ENCODE peak calls at places on chromosome 3, in six cellular contexts. S is H9, F is IMR-90, R is mesenchymal stem cell, L is H1, G is trophoblast cell. B is an unnamed sample.

GRCh38 chr3:190362258-190362657 is 25.7 kb upstream of the CLDN16 start:
- DNase-seq in F (no peak), S (peak), L (peak), G (no peak), R (no peak), B (no peak)

GRCh38 chr3:127981097-127981496 is 66.1 kb downstream of the KBTBD12 start:
- DNase-seq in G (no peak), R (no peak), S (no peak), L (no peak), F (no peak), B (no peak)

GRCh38 chr3:14791343-14791945 is 27.3 kb upstream of the FGD5 start:
- DNase-seq in R (peak), L (peak), G (peak), S (peak), F (peak), B (peak)

GRCh38 chr3:149969110-149969944 is 1.4 kb downstream of the PFN2 start:
- DNase-seq in S (peak), L (peak), G (peak), R (peak), F (peak), B (peak)

GRCh38 chr3:23113455-23114171 is 89.5 kb upstream of the UBE2E2 start:
- DNase-seq in F (peak), G (peak), R (peak), L (no peak), S (no peak), B (no peak)

GRCh38 chr3:184372911-184373310 is 5.1 kb downstream of the THPO start:
- DNase-seq in L (no peak), S (no peak), R (no peak), F (no peak), G (no peak), B (no peak)

GRCh38 chr3:4523710-4524422 is 30.7 kb downstream of the ITPR1 start:
- DNase-seq in R (no peak), L (no peak), F (no peak), G (no peak), S (no peak), B (no peak)

GRCh38 chr3:122390665-122391064 is 6.7 kb downstream of the FAM162A start:
- DNase-seq in R (no peak), L (no peak), F (peak), G (no peak), S (no peak), B (no peak)

GRCh38 chr3:144097144-144097543 is 125.5 kb downstream of the DIPK2A start:
- DNase-seq in F (no peak), S (no peak), L (no peak), G (no peak), R (no peak), B (no peak)

GRCh38 chr3:14150491-14151230 is 25.8 kb downstream of the TMEM43 start:
- DNase-seq in L (no peak), G (no peak), S (peak), F (peak), R (no peak), B (no peak)

GRCh38 chr3:120550546-120550945 is 45.6 kb upstream of the NDUFB4 start:
- DNase-seq in G (no peak), F (no peak), L (no peak), R (no peak), S (no peak), B (no peak)

GRCh38 chr3:5304789-5305680 is 117.5 kb downstream of the EDEM1 start:
- DNase-seq in F (peak), R (peak), G (peak), L (peak), S (peak), B (peak)

GRCh38 chr3:114319453-114319852 is 25.6 kb downstream of the TIGIT start:
- DNase-seq in S (peak), L (peak), F (peak), R (peak), G (peak), B (peak)

GRCh38 chr3:10473581-10474438 is 31.6 kb downstream of the ATP2B2 start:
- DNase-seq in F (no peak), R (no peak), S (peak), G (no peak), L (no peak), B (no peak)

GRCh38 chr3:183252973-183253363 is at the start of gene B3GNT5:
- DNase-seq in F (no peak), R (no peak), G (peak), S (peak), L (no peak), B (no peak)

GRCh38 chr3:131047582-131047981 is 20.9 kb downstream of the NEK11 start:
- DNase-seq in L (no peak), F (no peak), S (peak), R (no peak), G (no peak), B (no peak)

GRCh38 chr3:61564405-61565059 is 3.2 kb downstream of the PTPRG start:
- DNase-seq in S (peak), R (peak), L (no peak), F (peak), G (no peak), B (peak)

GRCh38 chr3:60742606-60743145 is 508.6 kb downstream of the FHIT start:
- DNase-seq in F (peak), R (peak), S (peak), G (peak), L (peak), B (peak)

GRCh38 chr3:155854147-155854940 is at the start of gene SLC33A1:
- DNase-seq in R (peak), F (peak), S (peak), L (peak), G (peak), B (peak)

GRCh38 chr3:111173328-111173900 is 101.8 kb downstream of the NECTIN3 start:
- DNase-seq in G (no peak), S (peak), R (no peak), L (no peak), F (peak), B (peak)

GRCh38 chr3:191342391-191342790 is 12.1 kb upstream of the UTS2B start:
- DNase-seq in R (no peak), L (no peak), G (no peak), S (no peak), F (no peak), B (no peak)

GRCh38 chr3:140995881-140996280 is 54.2 kb downstream of the SLC25A36 start:
- DNase-seq in L (no peak), G (no peak), R (no peak), S (no peak), F (no peak), B (no peak)

GRCh38 chr3:64405211-64405818 is 180.0 kb upstream of the PRICKLE2 start:
- DNase-seq in F (peak), R (peak), S (no peak), L (no peak), G (no peak), B (no peak)

GRCh38 chr3:63807901-63808589 is 11.1 kb upstream of the C3orf49 start:
- DNase-seq in L (no peak), F (no peak), R (no peak), G (no peak), S (no peak), B (no peak)

GRCh38 chr3:123773681-123774431 is 110.3 kb downstream of the MYLK start:
- DNase-seq in F (peak), R (no peak), G (no peak), L (no peak), S (no peak), B (no peak)

GRCh38 chr3:167814441-167814951 is 79.0 kb downstream of the SERPINI1 start:
- DNase-seq in S (no peak), R (no peak), L (no peak), F (peak), G (no peak), B (no peak)

GRCh38 chr3:192879346-192880031 is 38.2 kb downstream of the MB21D2 start:
- DNase-seq in G (peak), R (peak), F (peak), S (peak), L (peak), B (peak)

GRCh38 chr3:159130108-159130507 is 328.3 kb downstream of the MFSD1 start:
- DNase-seq in S (peak), R (no peak), L (peak), F (peak), G (no peak), B (no peak)

GRCh38 chr3:43512749-43513404 is 108.9 kb downstream of the ANO10 start:
- DNase-seq in F (peak), R (peak), L (no peak), G (no peak), S (no peak), B (no peak)

GRCh38 chr3:2511356-2511755 is 412.7 kb downstream of the CNTN4 start:
- DNase-seq in R (no peak), G (no peak), S (no peak), L (no peak), F (no peak), B (no peak)

GRCh38 chr3:96863129-96863740 is 48.8 kb downstream of the EPHA6 start:
- DNase-seq in G (peak), F (peak), R (peak), L (peak), S (no peak), B (peak)

GRCh38 chr3:184911570-184911969 is 99.6 kb downstream of the VPS8 start:
- DNase-seq in L (no peak), S (peak), F (no peak), G (no peak), R (no peak), B (no peak)

GRCh38 chr3:18645603-18646002 is 220.5 kb upstream of the SATB1 start:
- DNase-seq in L (no peak), R (no peak), S (no peak), F (no peak), G (no peak), B (no peak)

GRCh38 chr3:16455946-16456345 is 57.6 kb downstream of the RFTN1 start:
- DNase-seq in L (no peak), F (no peak), G (no peak), S (no peak), R (no peak), B (no peak)

GRCh38 chr3:16460273-16460672 is 53.2 kb downstream of the RFTN1 start:
- DNase-seq in S (no peak), R (no peak), G (no peak), F (no peak), L (no peak), B (no peak)

GRCh38 chr3:16455001-16455400 is 58.5 kb downstream of the RFTN1 start:
- DNase-seq in R (no peak), G (no peak), S (no peak), F (no peak), L (no peak), B (no peak)

GRCh38 chr3:16460886-16461285 is 52.6 kb downstream of the RFTN1 start:
- DNase-seq in L (no peak), G (no peak), R (no peak), F (no peak), S (no peak), B (no peak)

GRCh38 chr3:16456784-16457415 is 56.6 kb downstream of the RFTN1 start:
- DNase-seq in S (no peak), R (peak), L (no peak), F (peak), G (no peak), B (no peak)
- H2AK5ac ChIP-seq in S (no peak), R (no peak), L (no peak), F (no peak), G (no peak), B (no peak)

DNA sequence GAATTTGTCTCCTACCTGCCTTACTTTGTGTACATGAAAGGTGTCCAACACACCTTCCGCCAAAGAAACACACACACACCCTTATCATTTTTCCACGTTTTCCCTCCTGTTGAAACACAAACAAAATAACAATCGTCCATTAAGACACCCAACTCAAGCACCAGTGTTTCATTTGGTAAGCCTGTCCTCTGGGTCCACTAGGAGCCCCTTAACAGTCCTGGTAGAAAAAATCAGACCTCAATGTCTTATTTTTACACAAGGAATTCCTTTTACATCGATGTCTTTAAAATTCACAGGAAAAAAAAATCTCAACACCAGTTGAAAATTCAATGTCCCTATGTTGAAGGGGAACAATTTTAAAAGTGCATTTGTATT is 4.0 kb downstream of the HES1 start:
- DNase-seq in G (no peak), S (no peak), R (peak), L (no peak), F (peak), B (no peak)
- H3K4ac ChIP-seq in G (no peak), S (no peak), R (peak), L (peak), F (peak), B (no peak)

DNA sequence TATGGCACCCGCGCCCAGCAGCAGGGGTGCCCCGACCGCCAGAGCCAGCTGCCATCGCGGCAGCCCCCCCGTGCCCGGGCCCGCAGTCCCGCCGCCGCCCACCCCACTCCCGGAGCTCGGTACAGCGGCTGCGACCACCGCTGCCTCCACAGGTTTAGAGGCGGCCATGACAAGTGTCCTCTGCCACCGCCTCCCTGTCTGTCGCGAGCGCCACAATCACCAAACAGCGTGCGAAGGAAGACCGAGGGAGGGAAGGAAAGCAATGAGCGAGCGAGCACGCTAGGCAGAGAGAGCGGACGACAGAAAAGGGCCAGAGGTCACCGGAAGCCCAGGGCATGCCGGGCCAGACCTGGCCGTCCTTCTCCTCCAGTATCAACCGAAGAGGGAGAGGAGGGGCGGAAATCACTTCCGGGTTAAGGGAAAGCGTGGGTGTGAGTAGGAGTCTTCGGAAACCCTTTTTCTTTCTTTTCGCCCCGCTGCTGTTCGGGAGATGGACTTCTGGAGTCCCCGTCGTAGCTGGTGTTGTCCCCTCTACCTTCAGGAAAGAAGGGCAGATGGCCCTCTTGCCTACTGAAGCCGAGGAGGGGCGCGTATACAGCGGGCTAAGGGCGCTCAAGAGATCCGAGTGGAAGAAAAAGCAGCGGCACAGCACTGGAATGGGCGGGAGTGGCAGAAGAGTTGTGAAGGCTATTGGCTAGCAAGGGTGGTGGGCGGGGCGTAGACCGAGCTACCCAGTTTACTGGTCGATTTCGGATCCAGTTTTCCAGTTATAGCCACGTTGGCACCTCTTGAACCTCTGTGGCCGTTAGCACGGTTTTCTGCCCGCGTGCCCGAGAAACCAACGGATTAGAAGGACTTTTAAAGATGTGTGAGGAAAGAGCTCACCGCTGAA is at the start of the genes LNP1 and TOMM70:
- DNase-seq in F (peak), G (peak), R (peak), S (peak), L (peak), B (peak)
- H3K14ac ChIP-seq in F (peak), G (peak), R (peak), S (peak), L (no peak), B (peak)

DNA sequence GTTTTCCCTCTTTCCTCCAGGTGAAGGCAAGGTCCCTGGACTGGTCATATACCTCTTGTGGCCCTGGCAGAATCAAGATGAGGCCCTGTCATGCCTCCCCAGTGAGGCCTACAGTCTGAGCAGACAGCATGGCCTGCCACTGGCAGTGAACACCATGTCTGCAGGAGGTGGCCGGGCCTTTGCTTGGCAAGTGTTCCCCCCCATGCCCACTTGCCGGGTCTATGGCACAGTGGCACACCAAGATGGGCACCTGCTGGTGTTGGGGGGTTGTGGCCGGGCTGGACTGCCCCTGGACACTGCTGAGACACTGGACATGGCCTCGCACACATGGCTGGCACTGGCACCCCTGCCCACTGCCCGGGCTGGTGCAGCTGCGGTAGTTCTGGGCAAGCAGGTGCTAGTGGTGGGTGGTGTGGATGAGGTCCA is 1.2 kb downstream of the KLHDC8B start:
- DNase-seq in G (no peak), R (no peak), F (no peak), L (no peak), S (no peak), B (no peak)
- H2AK5ac ChIP-seq in G (peak), R (no peak), F (peak), L (no peak), S (no peak), B (peak)

GRCh38 chr3:194203482-194204035 is 67.6 kb downstream of the HES1 start:
- DNase-seq in R (no peak), L (no peak), G (no peak), S (peak), F (no peak), B (no peak)
- H3K4ac ChIP-seq in R (no peak), L (no peak), G (no peak), S (no peak), F (no peak), B (no peak)

B was measured in neuronal stem cell.